ENCODE peak calls at places on chromosomes 16 and 17, in four cellular contexts. One of them, this sample, is unnamed.
A peak's percentile ranks its signal among the peaks of the same experiment; 100 is the strongest.

GRCh38 chr16:17511340-17511739 is 40.6 kb upstream of the XYLT1 start:
- DNase-seq in stimulated activated CD8-positive, alpha-beta memory T cell treated with anti-CD3 and anti-CD28 coated beads, Interleukin-15, amount 100 ng/mL, for 48 hours: no peak
- DNase-seq in NCI-H1105: no peak
- DNase-seq in anterior cingulate cortex: no peak
- DNase-seq in this sample: no peak

GRCh38 chr16:3591436-3591803 is 14.2 kb upstream of the NLRC3 start:
- DNase-seq in stimulated activated CD8-positive, alpha-beta memory T cell treated with anti-CD3 and anti-CD28 coated beads, Interleukin-15, amount 100 ng/mL, for 48 hours: no peak
- DNase-seq in NCI-H1105: no peak
- DNase-seq in anterior cingulate cortex: no peak
- DNase-seq in this sample: no peak

GRCh38 chr17:60743812-60744211 is 66.2 kb downstream of the BCAS3 start:
- DNase-seq in stimulated activated CD8-positive, alpha-beta memory T cell treated with anti-CD3 and anti-CD28 coated beads, Interleukin-15, amount 100 ng/mL, for 48 hours: no peak
- DNase-seq in NCI-H1105: no peak
- DNase-seq in anterior cingulate cortex: peak; percentile 15
- DNase-seq in this sample: no peak

GRCh38 chr17:65933290-65933689 is 258.6 kb downstream of the CEP112 start:
- DNase-seq in stimulated activated CD8-positive, alpha-beta memory T cell treated with anti-CD3 and anti-CD28 coated beads, Interleukin-15, amount 100 ng/mL, for 48 hours: no peak
- DNase-seq in NCI-H1105: no peak
- DNase-seq in anterior cingulate cortex: no peak
- DNase-seq in this sample: no peak

GRCh38 chr17:973053-973452 is 6.5 kb downstream of the NXN start:
- DNase-seq in stimulated activated CD8-positive, alpha-beta memory T cell treated with anti-CD3 and anti-CD28 coated beads, Interleukin-15, amount 100 ng/mL, for 48 hours: no peak
- DNase-seq in NCI-H1105: no peak
- DNase-seq in anterior cingulate cortex: no peak
- DNase-seq in this sample: no peak

GRCh38 chr17:13153036-13153435 is 135.2 kb upstream of the ELAC2 start:
- DNase-seq in stimulated activated CD8-positive, alpha-beta memory T cell treated with anti-CD3 and anti-CD28 coated beads, Interleukin-15, amount 100 ng/mL, for 48 hours: no peak
- DNase-seq in NCI-H1105: no peak
- DNase-seq in anterior cingulate cortex: no peak
- DNase-seq in this sample: no peak

GRCh38 chr16:83847371-83848225 is 39.8 kb downstream of the HSBP1 start:
- DNase-seq in stimulated activated CD8-positive, alpha-beta memory T cell treated with anti-CD3 and anti-CD28 coated beads, Interleukin-15, amount 100 ng/mL, for 48 hours: no peak
- DNase-seq in NCI-H1105: no peak
- DNase-seq in anterior cingulate cortex: no peak
- DNase-seq in this sample: no peak

GRCh38 chr16:85557976-85558589 is 55.0 kb upstream of the GSE1 start:
- DNase-seq in stimulated activated CD8-positive, alpha-beta memory T cell treated with anti-CD3 and anti-CD28 coated beads, Interleukin-15, amount 100 ng/mL, for 48 hours: no peak
- DNase-seq in NCI-H1105: peak; percentile 40
- DNase-seq in anterior cingulate cortex: no peak
- DNase-seq in this sample: no peak

GRCh38 chr16:56673916-56674315 is 4.3 kb downstream of the MT1H start:
- DNase-seq in stimulated activated CD8-positive, alpha-beta memory T cell treated with anti-CD3 and anti-CD28 coated beads, Interleukin-15, amount 100 ng/mL, for 48 hours: no peak
- DNase-seq in NCI-H1105: no peak
- DNase-seq in anterior cingulate cortex: no peak
- DNase-seq in this sample: no peak

GRCh38 chr17:39863918-39864746 is at the start of gene IKZF3:
- DNase-seq in stimulated activated CD8-positive, alpha-beta memory T cell treated with anti-CD3 and anti-CD28 coated beads, Interleukin-15, amount 100 ng/mL, for 48 hours: peak; percentile 86
- DNase-seq in NCI-H1105: no peak
- DNase-seq in anterior cingulate cortex: peak; percentile 13
- DNase-seq in this sample: peak; percentile 77